ENCODE peak calls at places on chromosome 7, in eight cellular contexts. K is testis, W is mesothelial cell of epicardium, Y is tibial nerve, O is astrocyte of the cerebellum, E is RWPE1, S is neural progenitor cell, Z is GM13977. C is an unnamed sample.

GRCh38 chr7:141708053-141708452 is at the start of gene WEE2:
- DNase-seq in K (no peak), W (no peak), Y (no peak), O (no peak), E (no peak), S (no peak), Z (no peak), C (no peak)

GRCh38 chr7:124781418-124781817 is 15.8 kb upstream of the GPR37 start:
- DNase-seq in K (no peak), W (no peak), Y (no peak), O (no peak), E (no peak), S (no peak), Z (no peak), C (no peak)

GRCh38 chr7:55548295-55548731 is 24.0 kb downstream of the VOPP1 start:
- DNase-seq in K (no peak), W (no peak), Y (no peak), O (no peak), E (no peak), S (no peak), Z (peak; percentile 48), C (no peak)

GRCh38 chr7:28811003-28811402 is 147.1 kb downstream of the TRIL start:
- DNase-seq in K (no peak), W (no peak), Y (no peak), O (no peak), E (no peak), S (no peak), Z (no peak), C (no peak)

GRCh38 chr7:36784991-36785940 is 61.0 kb upstream of the AOAH start:
- DNase-seq in K (peak; percentile 28), W (no peak), Y (peak; percentile 41), O (no peak), E (peak; percentile 9), S (no peak), Z (peak; percentile 23), C (no peak)

GRCh38 chr7:152756126-152756525 is 3.4 kb upstream of the ACTR3B start:
- DNase-seq in K (no peak), W (no peak), Y (no peak), O (no peak), E (no peak), S (no peak), Z (no peak), C (no peak)

GRCh38 chr7:99095698-99096097 is 48.2 kb downstream of the SMURF1 start:
- DNase-seq in K (peak; percentile 57), W (no peak), Y (no peak), O (no peak), E (no peak), S (no peak), Z (no peak), C (no peak)

GRCh38 chr7:91436655-91437054 is 172.4 kb downstream of the FZD1 start:
- DNase-seq in K (no peak), W (no peak), Y (no peak), O (no peak), E (no peak), S (no peak), Z (no peak), C (no peak)

GRCh38 chr7:80790877-80791276 is 128.0 kb downstream of the SEMA3C start:
- DNase-seq in K (peak; percentile 33), W (no peak), Y (no peak), O (no peak), E (no peak), S (no peak), Z (no peak), C (no peak)

GRCh38 chr7:1225462-1226154 is 7.1 kb upstream of the UNCX start:
- DNase-seq in K (no peak), W (no peak), Y (no peak), O (no peak), E (peak; percentile 46), S (peak; percentile 85), Z (peak; percentile 87), C (no peak)

GRCh38 chr7:37208528-37208927 is 240.1 kb downstream of the ELMO1 start:
- DNase-seq in K (peak; percentile 80), W (no peak), Y (peak; percentile 82), O (peak; percentile 4), E (peak; percentile 41), S (peak; percentile 70), Z (peak; percentile 58), C (no peak)

GRCh38 chr7:94376281-94376680 is 18.4 kb upstream of the COL1A2 start:
- DNase-seq in K (no peak), W (no peak), Y (no peak), O (no peak), E (no peak), S (no peak), Z (no peak), C (no peak)

GRCh38 chr7:94374721-94375120 is 20.0 kb upstream of the COL1A2 start:
- DNase-seq in K (no peak), W (no peak), Y (no peak), O (no peak), E (no peak), S (no peak), Z (no peak), C (no peak)

GRCh38 chr7:94375167-94375566 is 19.5 kb upstream of the COL1A2 start:
- DNase-seq in K (peak; percentile 84), W (peak; percentile 26), Y (peak; percentile 71), O (peak; percentile 85), E (no peak), S (peak; percentile 45), Z (no peak), C (no peak)

GRCh38 chr7:94375713-94376112 is 19.0 kb upstream of the COL1A2 start:
- DNase-seq in K (peak; percentile 51), W (no peak), Y (peak; percentile 41), O (peak; percentile 98), E (no peak), S (no peak), Z (no peak), C (no peak)

GRCh38 chr7:94374231-94374630 is 20.5 kb upstream of the COL1A2 start:
- DNase-seq in K (peak; percentile 91), W (no peak), Y (peak; percentile 76), O (peak; percentile 93), E (no peak), S (peak; percentile 49), Z (no peak), C (peak; percentile 95)
- TF ChIP-seq CTCF in K (no peak), W (no peak), Y (no peak), O (no peak), E (no peak), S (no peak), Z (no peak), C (peak; percentile 64)

GRCh38 chr7:118586248-118586647 is 361.7 kb downstream of the ANKRD7 start:
- DNase-seq in K (no peak), W (no peak), Y (no peak), O (no peak), E (no peak), S (no peak), Z (no peak), C (no peak)

GRCh38 chr7:118590107-118590506 is 365.6 kb downstream of the ANKRD7 start:
- DNase-seq in K (peak; percentile 25), W (no peak), Y (no peak), O (no peak), E (no peak), S (peak; percentile 41), Z (no peak), C (no peak)
- TF ChIP-seq CTCF in K (no peak), W (no peak), Y (no peak), O (peak; percentile 49), E (peak; percentile 19), S (peak; percentile 61), Z (peak; percentile 61), C (peak; percentile 64)

GRCh38 chr7:16114633-16115032 is 306.7 kb downstream of the CRPPA start:
- DNase-seq in K (no peak), W (no peak), Y (no peak), O (peak; percentile 48), E (peak; percentile 16), S (no peak), Z (no peak), C (no peak)
- TF ChIP-seq CTCF in K (no peak), W (no peak), Y (no peak), O (peak; percentile 39), E (peak; percentile 49), S (peak; percentile 54), Z (peak; percentile 28), C (peak; percentile 81)

GRCh38 chr7:49166441-49166840 is 242.1 kb downstream of the CDC14C start:
- DNase-seq in K (no peak), W (no peak), Y (no peak), O (no peak), E (no peak), S (peak; percentile 6), Z (no peak), C (no peak)
- TF ChIP-seq CTCF in K (no peak), W (no peak), Y (no peak), O (peak; percentile 5), E (no peak), S (peak; percentile 46), Z (peak; percentile 21), C (peak; percentile 45)

DNA sequence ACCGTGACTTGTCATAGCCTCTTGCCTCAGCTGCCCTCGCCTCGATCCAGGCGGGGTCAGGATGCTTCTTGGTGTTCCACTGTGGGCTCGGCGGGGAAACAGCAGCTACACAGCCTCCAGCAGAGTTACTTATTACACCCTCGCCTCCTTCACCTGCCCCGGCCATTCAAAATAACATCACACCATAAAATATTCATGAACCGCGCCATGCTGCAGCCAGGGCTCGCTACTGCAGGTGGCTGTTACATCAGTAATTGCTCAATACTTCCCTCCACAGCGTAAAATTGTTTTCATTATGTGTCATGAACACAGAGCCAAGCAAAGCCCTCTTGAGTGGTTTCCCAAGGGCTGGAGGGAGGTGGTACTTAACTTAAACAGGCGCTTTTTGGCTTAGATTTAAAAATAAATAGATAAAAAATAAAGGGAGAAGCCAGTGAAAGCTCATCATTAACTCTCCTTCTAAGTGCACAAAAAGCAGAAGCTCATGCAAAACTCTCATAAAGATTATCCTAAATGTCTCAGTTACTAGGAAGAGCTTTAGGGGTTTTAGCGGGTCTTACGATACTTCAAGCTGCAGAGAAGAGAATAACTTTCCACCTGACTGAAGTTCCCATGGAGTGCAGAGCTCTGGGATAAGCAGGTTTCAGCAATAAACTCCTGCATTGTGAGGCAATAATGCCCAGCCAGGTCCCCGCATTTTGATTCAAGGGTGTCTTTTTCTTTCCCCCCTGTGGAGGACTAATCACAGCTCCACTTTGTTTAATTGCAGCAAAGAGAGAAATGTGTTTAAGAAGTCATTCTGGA is 241.7 kb upstream of the SP8 start:
- DNase-seq in K (no peak), W (no peak), Y (peak; percentile 6), O (no peak), E (no peak), S (peak; percentile 86), Z (no peak), C (no peak)
- TF ChIP-seq CTCF in K (no peak), W (no peak), Y (no peak), O (no peak), E (no peak), S (no peak), Z (no peak), C (no peak)

DNA sequence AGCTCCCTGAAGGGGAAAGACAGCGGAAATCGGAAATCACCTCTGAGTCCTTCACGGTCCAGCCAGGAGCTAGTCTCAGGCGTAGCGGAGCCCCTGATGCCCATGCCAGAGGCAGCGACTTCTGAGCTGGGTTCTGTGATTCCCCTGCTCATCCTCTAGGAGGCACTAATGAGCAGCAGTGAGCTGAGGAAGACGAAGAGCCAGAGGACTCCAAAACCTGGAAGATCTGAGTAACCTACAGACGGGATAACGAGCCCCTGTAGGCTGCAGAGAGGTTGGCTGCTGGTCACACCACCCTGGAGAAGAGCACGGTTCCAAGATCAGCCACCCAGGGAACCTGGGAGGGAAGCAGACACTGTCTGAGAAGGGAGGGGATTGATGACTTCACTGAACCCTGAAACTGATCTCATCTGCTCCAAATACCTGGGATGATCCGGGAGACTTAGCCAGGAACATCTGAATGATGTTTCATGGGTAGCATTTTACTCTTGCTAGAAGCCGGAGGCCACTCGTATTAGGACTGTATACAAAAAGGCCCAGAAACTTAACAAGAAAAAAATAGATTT is 304.1 kb downstream of the PAXIP1 start:
- DNase-seq in K (no peak), W (no peak), Y (no peak), O (no peak), E (no peak), S (peak; percentile 65), Z (no peak), C (no peak)
- TF ChIP-seq CTCF in K (no peak), W (no peak), Y (no peak), O (peak; percentile 18), E (no peak), S (peak; percentile 72), Z (no peak), C (no peak)